ENCODE peak calls at places on chromosomes 1 and 21, in four cellular contexts. B is testis, U is transverse colon, H is AG04449. V is an unnamed sample.

GRCh38 chr1:151964510-151964909 is 29.1 kb downstream of the S100A10 start:
- DNase-seq in B (no peak), U (no peak), H (no peak), V (no peak)

GRCh38 chr1:201020040-201020591 is 3.4 kb downstream of the KIF21B start:
- DNase-seq in U (peak), B (no peak), H (no peak), V (peak)

GRCh38 chr1:2379733-2380404 is 11.5 kb downstream of the MORN1 start:
- DNase-seq in U (peak), B (no peak), H (no peak), V (no peak)

GRCh38 chr1:117180571-117180970 is 30.2 kb downstream of the VTCN1 start:
- DNase-seq in U (no peak), H (no peak), B (peak), V (no peak)

GRCh38 chr1:201397675-201398074 is 1.4 kb downstream of the LAD1 start:
- DNase-seq in H (no peak), U (peak), B (no peak), V (peak)

GRCh38 chr1:46288485-46289133 is 14.8 kb downstream of the LRRC41 start:
- DNase-seq in B (no peak), H (peak), U (no peak), V (no peak)

GRCh38 chr1:192140382-192140781 is 17.9 kb upstream of the RGS18 start:
- DNase-seq in U (no peak), B (no peak), H (no peak), V (no peak)

GRCh38 chr1:169109561-169110134 is 3.2 kb downstream of the ATP1B1 start:
- DNase-seq in U (peak), H (peak), B (peak), V (peak)

GRCh38 chr1:30660241-30660640 is 63.1 kb downstream of the MATN1 start:
- DNase-seq in B (no peak), U (no peak), H (no peak), V (no peak)

GRCh38 chr1:12135612-12136011 is 31.2 kb upstream of the TNFRSF1B start:
- DNase-seq in H (no peak), B (peak), U (no peak), V (no peak)

GRCh38 chr1:228001738-228002535 is 4.9 kb upstream of the WNT3A start:
- DNase-seq in B (no peak), U (no peak), H (no peak), V (peak)

GRCh38 chr1:107230121-107230520 is 89.3 kb downstream of the NTNG1 start:
- DNase-seq in H (no peak), U (no peak), B (no peak), V (no peak)

GRCh38 chr1:213231795-213232231 is 180.8 kb downstream of the RPS6KC1 start:
- DNase-seq in B (no peak), H (no peak), U (no peak), V (no peak)

GRCh38 chr21:41686664-41687063 is 80.2 kb downstream of the RIPK4 start:
- DNase-seq in B (no peak), U (no peak), H (no peak), V (no peak)

GRCh38 chr1:6200188-6200809 is 904 bp upstream of the RPL22 start:
- DNase-seq in H (no peak), U (no peak), B (no peak), V (no peak)

GRCh38 chr1:225488671-225489070 is 60.8 kb upstream of the LBR start:
- DNase-seq in B (no peak), H (no peak), U (no peak), V (no peak)

GRCh38 chr1:6502000-6502891 is 10.8 kb upstream of the PLEKHG5 start:
- DNase-seq in B (peak), H (no peak), U (no peak), V (no peak)

GRCh38 chr21:18772404-18772803 is 368.8 kb upstream of the TMPRSS15 start:
- DNase-seq in B (no peak), U (no peak), H (no peak), V (no peak)

GRCh38 chr1:7561331-7561921 is 209.7 kb upstream of the VAMP3 start:
- DNase-seq in B (no peak), H (no peak), U (no peak), V (no peak)

GRCh38 chr1:22932803-22933470 is 39.7 kb downstream of the LACTBL1 start:
- DNase-seq in U (no peak), H (no peak), B (no peak), V (no peak)

V was measured in body of pancreas.